ENCODE peak calls at places on chromosomes 1 and 21, in seven cellular contexts. E is NCI-H1694 treated with DMSO at 0.1 percent for 48 hours, P is RWPE1, S is T-cell, C is SIG-M5, F is endothelial cell of umbilical vein, Q is amniotic stem cell. Y is an unnamed sample.

GRCh38 chr1:1125945-1126344 is 10.1 kb upstream of the C1orf159 start:
- DNase-seq in S (no peak), Q (no peak), P (no peak), E (no peak), F (no peak), C (no peak), Y (no peak)

GRCh38 chr1:78855258-78855657 is 151.3 kb downstream of the ADGRL4 start:
- DNase-seq in F (no peak), E (no peak), P (no peak), Q (no peak), C (no peak), S (no peak), Y (no peak)

GRCh38 chr21:44013380-44014088 is 1.4 kb downstream of the TRAPPC10 start:
- DNase-seq in S (no peak), F (peak; percentile 37), P (no peak), E (no peak), Q (no peak), C (no peak), Y (no peak)

GRCh38 chr1:29736582-29737188 is 500.4 kb downstream of the PTPRU start:
- DNase-seq in C (no peak), P (peak; percentile 58), S (no peak), F (peak; percentile 31), E (no peak), Q (peak; percentile 27), Y (peak; percentile 15)

GRCh38 chr1:14782741-14783591 is 184.5 kb downstream of the KAZN start:
- DNase-seq in S (no peak), F (no peak), E (no peak), P (no peak), Q (no peak), C (no peak), Y (no peak)

GRCh38 chr1:161351482-161351881 is 16.2 kb downstream of the CFAP126 start:
- DNase-seq in P (no peak), Q (no peak), F (no peak), S (no peak), E (no peak), C (no peak), Y (no peak)

GRCh38 chr1:25809283-25809926 is 9.4 kb downstream of the SELENON start:
- DNase-seq in E (no peak), S (no peak), C (no peak), F (no peak), Q (no peak), P (no peak), Y (no peak)

GRCh38 chr21:45994738-45995685 is 13.4 kb downstream of the COL6A1 start:
- DNase-seq in S (no peak), F (no peak), P (no peak), C (no peak), E (no peak), Q (no peak), Y (no peak)

GRCh38 chr1:66478116-66478515 is 55.8 kb upstream of the SGIP1 start:
- DNase-seq in F (no peak), Q (no peak), E (no peak), C (no peak), P (peak; percentile 83), S (no peak), Y (no peak)

GRCh38 chr21:38661296-38662223 is 144.2 kb upstream of the ETS2 start:
- DNase-seq in E (no peak), P (no peak), S (no peak), F (peak; percentile 22), Q (no peak), C (no peak), Y (no peak)

GRCh38 chr1:85019989-85020388 is 23.1 kb upstream of the MCOLN2 start:
- DNase-seq in E (no peak), P (no peak), Q (no peak), F (no peak), S (no peak), C (no peak), Y (no peak)

GRCh38 chr1:222777463-222777862 is 37.4 kb upstream of the DISP1 start:
- DNase-seq in F (no peak), Q (no peak), P (no peak), C (no peak), E (no peak), S (no peak), Y (no peak)

GRCh38 chr1:46315669-46316403 is 12.3 kb downstream of the UQCRH start:
- DNase-seq in E (no peak), F (no peak), P (peak; percentile 23), Q (no peak), C (no peak), S (no peak), Y (no peak)

GRCh38 chr1:162690672-162691434 is 58.6 kb downstream of the DDR2 start:
- DNase-seq in Q (peak; percentile 83), E (no peak), S (no peak), P (peak; percentile 87), F (peak; percentile 94), C (no peak), Y (no peak)

GRCh38 chr1:205998457-205999241 is 4.5 kb downstream of the RAB7B start:
- DNase-seq in E (no peak), Q (no peak), F (no peak), S (no peak), C (no peak), P (no peak), Y (no peak)

GRCh38 chr1:28111157-28111556 is 22.7 kb upstream of the EYA3 start:
- DNase-seq in P (no peak), S (no peak), F (peak; percentile 31), E (no peak), Q (no peak), C (peak; percentile 83), Y (no peak)

GRCh38 chr1:108742268-108742667 is 4.2 kb upstream of the STXBP3 start:
- DNase-seq in P (no peak), E (no peak), Q (no peak), F (no peak), S (no peak), C (no peak), Y (no peak)

GRCh38 chr1:233448290-233448689 is 120.8 kb downstream of the MAP3K21 start:
- DNase-seq in S (no peak), Q (no peak), P (no peak), F (no peak), C (no peak), E (peak; percentile 64), Y (no peak)

GRCh38 chr1:151943591-151943990 is 34.3 kb upstream of the THEM4 start:
- DNase-seq in S (no peak), Q (no peak), F (no peak), C (no peak), E (no peak), P (no peak), Y (no peak)

GRCh38 chr1:2152914-2153313 is 41.7 kb downstream of the FAAP20 start:
- DNase-seq in Q (no peak), S (no peak), F (no peak), P (no peak), C (no peak), E (no peak), Y (no peak)

GRCh38 chr1:233796146-233796798 is 108.2 kb upstream of the SLC35F3 start:
- DNase-seq in F (no peak), P (no peak), C (no peak), Q (no peak), S (no peak), E (no peak), Y (no peak)

GRCh38 chr1:18948913-18949688 is 7.4 kb downstream of the IFFO2 start:
- DNase-seq in F (peak; percentile 41), C (no peak), Q (no peak), P (no peak), E (no peak), S (no peak), Y (no peak)

GRCh38 chr21:31124005-31124404 is 85.7 kb upstream of the KRTAP19-8 start:
- DNase-seq in C (no peak), Q (no peak), S (no peak), F (no peak), P (no peak), E (no peak), Y (no peak)

GRCh38 chr1:185046639-185047038 is 1.3 kb downstream of the RNF2 start:
- DNase-seq in E (no peak), C (no peak), S (no peak), P (no peak), F (no peak), Q (no peak), Y (no peak)

GRCh38 chr1:201739492-201740085 is 89.4 kb upstream of the IPO9 start:
- DNase-seq in Q (no peak), P (peak; percentile 79), C (no peak), F (peak; percentile 61), E (no peak), S (peak; percentile 41), Y (no peak)

GRCh38 chr1:11407301-11407994 is 71.5 kb upstream of the DISP3 start:
- DNase-seq in Q (no peak), C (no peak), P (no peak), F (no peak), S (no peak), E (no peak), Y (no peak)

GRCh38 chr1:53332188-53332564 is 4.3 kb upstream of the LRP8 start:
- DNase-seq in E (no peak), F (no peak), P (no peak), S (no peak), Q (no peak), C (no peak), Y (no peak)

GRCh38 chr1:168084396-168085231 is 52.1 kb downstream of the GPR161 start:
- DNase-seq in P (peak; percentile 31), F (peak; percentile 46), E (peak; percentile 30), C (no peak), Q (no peak), S (peak; percentile 35), Y (peak; percentile 32)

GRCh38 chr1:163069142-163069541 is at the start of gene RGS4:
- DNase-seq in P (peak; percentile 22), E (no peak), S (no peak), C (no peak), Q (peak; percentile 97), F (peak; percentile 94), Y (peak; percentile 94)

GRCh38 chr21:42569732-42570301 is 56.2 kb downstream of the SLC37A1 start:
- DNase-seq in C (no peak), Q (no peak), S (no peak), P (no peak), E (no peak), F (no peak), Y (no peak)

GRCh38 chr1:47181095-47181954 is 8.5 kb downstream of the PDZK1IP1 start:
- DNase-seq in Q (no peak), E (no peak), S (no peak), C (no peak), F (peak; percentile 43), P (no peak), Y (no peak)

GRCh38 chr1:192311281-192311680 is 5.5 kb upstream of the RGS21 start:
- DNase-seq in C (no peak), S (no peak), P (peak; percentile 17), E (peak; percentile 14), F (peak; percentile 84), Q (peak; percentile 14), Y (peak; percentile 21)

GRCh38 chr1:100936194-100936967 is 40.5 kb downstream of the SLC30A7 start:
- DNase-seq in P (no peak), F (no peak), C (peak; percentile 4), S (no peak), E (no peak), Q (no peak), Y (no peak)

GRCh38 chr1:155307247-155307740 is 1.4 kb upstream of the FDPS start:
- DNase-seq in Q (no peak), F (peak; percentile 50), S (no peak), C (no peak), E (peak; percentile 69), P (no peak), Y (no peak)

GRCh38 chr1:79042117-79042516 is 35.6 kb upstream of the ADGRL4 start:
- DNase-seq in P (peak; percentile 10), E (no peak), C (no peak), F (peak; percentile 58), S (no peak), Q (no peak), Y (no peak)